ENCODE peak calls at places on chromosomes 2 and 18, in nine cellular contexts. K is adrenal gland, T is thyroid gland, P is breast epithelium, G is A549, E is prostate gland, Y is Peyer's patch, J is ovary, D is heart left ventricle. V is an unnamed sample.

GRCh38 chr2:85470850-85471800 is 52.6 kb downstream of the SH2D6 start:
- DNase-seq in K (no peak), T (peak; percentile 29), P (peak; percentile 37), G (peak; percentile 36), E (no peak), Y (peak; percentile 61), J (peak; percentile 38), D (no peak), V (peak; percentile 89)

GRCh38 chr2:118055512-118056164 is 32.6 kb upstream of the INSIG2 start:
- DNase-seq in K (no peak), T (no peak), P (no peak), G (no peak), E (no peak), Y (no peak), J (no peak), D (no peak), V (no peak)

GRCh38 chr18:76859474-76860339 is 37.4 kb downstream of the ZNF236 start:
- DNase-seq in K (no peak), T (no peak), P (no peak), G (no peak), E (no peak), Y (no peak), J (no peak), D (no peak), V (no peak)

GRCh38 chr18:57813245-57813644 is 10.1 kb upstream of the ATP8B1 start:
- DNase-seq in K (no peak), T (no peak), P (no peak), G (peak; percentile 44), E (no peak), Y (peak; percentile 5), J (no peak), D (no peak), V (no peak)

GRCh38 chr2:44168684-44169154 is at the start of gene PPM1B:
- DNase-seq in K (peak; percentile 100), T (peak; percentile 99), P (no peak), G (no peak), E (peak; percentile 99), Y (no peak), J (peak; percentile 99), D (peak; percentile 99), V (no peak)

GRCh38 chr2:157468931-157469708 is 25.2 kb upstream of the CYTIP start:
- DNase-seq in K (no peak), T (no peak), P (no peak), G (no peak), E (no peak), Y (peak; percentile 62), J (no peak), D (no peak), V (peak; percentile 34)

GRCh38 chr2:102241616-102242260 is 54.9 kb downstream of the IL1RL2 start:
- DNase-seq in K (no peak), T (no peak), P (no peak), G (no peak), E (no peak), Y (no peak), J (no peak), D (no peak), V (no peak)

GRCh38 chr2:237799060-237799428 is 465 bp downstream of the RBM44 start:
- DNase-seq in K (no peak), T (no peak), P (no peak), G (no peak), E (no peak), Y (no peak), J (no peak), D (no peak), V (no peak)

GRCh38 chr2:23380562-23381065 is 4.4 kb upstream of the KLHL29 start:
- DNase-seq in K (peak; percentile 41), T (no peak), P (no peak), G (no peak), E (no peak), Y (no peak), J (no peak), D (no peak), V (no peak)

GRCh38 chr2:100965596-100965995 is 36.5 kb upstream of the RPL31 start:
- DNase-seq in K (no peak), T (no peak), P (no peak), G (no peak), E (no peak), Y (no peak), J (no peak), D (no peak), V (no peak)

GRCh38 chr18:3525870-3526420 is 76.0 kb downstream of the TGIF1 start:
- DNase-seq in K (no peak), T (no peak), P (no peak), G (no peak), E (no peak), Y (peak; percentile 63), J (no peak), D (no peak), V (no peak)

GRCh38 chr2:157415632-157416101 is 28.2 kb downstream of the CYTIP start:
- DNase-seq in K (no peak), T (no peak), P (no peak), G (no peak), E (no peak), Y (no peak), J (no peak), D (no peak), V (no peak)

DNA sequence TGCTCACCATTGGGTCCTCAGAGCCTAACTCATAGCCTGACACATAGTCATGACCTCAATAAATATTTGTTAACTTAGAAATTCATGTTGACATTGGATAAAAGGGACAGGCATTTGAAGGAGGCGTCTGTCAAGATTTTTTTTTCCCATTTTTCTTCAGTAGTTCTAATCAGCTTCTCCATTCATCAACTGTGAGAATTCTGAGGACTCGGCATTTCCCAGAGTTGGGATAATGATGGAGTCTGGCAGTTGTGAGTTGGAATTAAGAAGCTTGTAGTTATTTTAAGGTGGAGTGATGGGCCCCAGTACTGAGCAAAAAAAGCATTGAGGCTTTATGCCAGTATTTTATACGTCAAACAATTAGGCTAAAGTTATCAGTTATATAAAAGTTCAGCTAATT is 4.6 kb downstream of the SPATS2L start:
- DNase-seq in K (no peak), T (no peak), P (no peak), G (no peak), E (no peak), Y (no peak), J (no peak), D (no peak), V (no peak)
- H3K4me1 ChIP-seq in K (no peaks in the 10 kb centered on the region), T (peaks cover 29% of the 10 kb centered on the region), P (no peaks in the 10 kb centered on the region), G (peaks cover 54% of the 10 kb centered on the region), E (peaks cover 11% of the 10 kb centered on the region), Y (no peaks in the 10 kb centered on the region), J (peaks cover 6% of the 10 kb centered on the region), D (peaks cover 68% of the 10 kb centered on the region), V (peaks cover 42% of the 10 kb centered on the region)

GRCh38 chr2:27363933-27364332 is 6.2 kb downstream of the EIF2B4 start:
- DNase-seq in K (no peak), T (no peak), P (no peak), G (no peak), E (no peak), Y (no peak), J (no peak), D (no peak), V (no peak)

DNA sequence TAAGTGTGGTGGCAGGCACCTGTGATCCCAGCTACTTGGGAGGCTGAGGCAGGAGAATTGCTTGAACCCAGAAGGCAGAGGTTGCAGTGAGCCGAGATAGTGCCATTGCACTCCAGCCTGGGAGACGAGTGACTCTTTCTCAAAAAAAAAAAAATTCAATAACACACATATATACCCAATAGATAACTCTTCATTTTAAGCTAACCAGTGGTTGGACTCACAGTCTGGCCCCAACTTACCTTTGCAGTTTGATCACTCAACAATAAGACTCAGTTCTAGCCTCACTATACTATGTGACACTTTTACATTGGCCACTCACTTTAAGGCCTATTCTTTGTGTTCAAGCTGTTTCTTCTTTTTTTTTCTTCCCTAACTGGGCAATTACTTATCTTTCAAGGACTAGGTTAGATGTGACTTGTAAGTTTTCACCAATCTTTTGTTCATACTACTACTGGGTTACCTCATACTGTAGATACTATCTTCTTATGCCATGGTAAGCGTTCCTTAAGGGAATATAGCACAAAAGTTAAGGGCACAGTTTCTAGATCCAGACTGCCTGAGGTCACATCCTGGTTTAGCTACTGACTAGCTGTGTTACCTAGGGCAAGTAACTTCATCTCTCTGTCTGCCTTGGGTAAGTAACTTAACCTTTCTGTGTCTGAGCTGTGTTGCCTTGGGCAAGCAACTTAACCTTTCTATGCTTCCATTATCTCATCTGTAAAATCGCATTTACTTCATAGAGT is 6.3 kb upstream of the GTF3C2 start:
- DNase-seq in K (no peak), T (no peak), P (no peak), G (no peak), E (no peak), Y (no peak), J (no peak), D (no peak), V (no peak)
- TF ChIP-seq POLR2A in K (no peak), T (no peak), P (no peak), G (no peak), E (no peak), Y (no peak), J (no peak), D (no peak), V (no peak)

DNA sequence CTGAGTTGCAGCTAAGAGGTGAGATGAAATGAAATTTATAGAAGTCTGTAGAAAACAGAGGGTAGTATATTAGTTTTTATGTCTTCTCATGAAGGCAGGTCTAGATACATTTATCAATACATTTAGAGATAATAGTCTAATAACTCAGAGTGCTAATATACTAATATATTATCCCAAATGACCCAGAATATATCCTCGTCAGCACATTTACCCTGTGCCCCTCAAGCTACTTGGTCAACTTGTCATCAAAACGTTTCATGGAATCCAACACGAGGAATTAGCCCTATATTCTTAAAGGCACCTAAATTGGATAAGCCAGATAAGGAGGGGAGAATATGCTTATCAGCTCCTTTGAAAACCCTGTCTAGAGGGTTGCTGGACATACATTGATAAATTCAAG is 415.1 kb upstream of the LRRTM1 start:
- DNase-seq in K (no peak), T (no peak), P (no peak), G (no peak), E (no peak), Y (no peak), J (no peak), D (no peak), V (no peak)
- H3K9me3 ChIP-seq in K (no peaks in the 10 kb centered on the region), T (no peaks in the 10 kb centered on the region), P (no peaks in the 10 kb centered on the region), G (peaks cover 10% of the 10 kb centered on the region), E (no peaks in the 10 kb centered on the region), Y (no peaks in the 10 kb centered on the region), J (no peaks in the 10 kb centered on the region), D (peaks cover 5% of the 10 kb centered on the region), V (no peaks in the 10 kb centered on the region)

DNA sequence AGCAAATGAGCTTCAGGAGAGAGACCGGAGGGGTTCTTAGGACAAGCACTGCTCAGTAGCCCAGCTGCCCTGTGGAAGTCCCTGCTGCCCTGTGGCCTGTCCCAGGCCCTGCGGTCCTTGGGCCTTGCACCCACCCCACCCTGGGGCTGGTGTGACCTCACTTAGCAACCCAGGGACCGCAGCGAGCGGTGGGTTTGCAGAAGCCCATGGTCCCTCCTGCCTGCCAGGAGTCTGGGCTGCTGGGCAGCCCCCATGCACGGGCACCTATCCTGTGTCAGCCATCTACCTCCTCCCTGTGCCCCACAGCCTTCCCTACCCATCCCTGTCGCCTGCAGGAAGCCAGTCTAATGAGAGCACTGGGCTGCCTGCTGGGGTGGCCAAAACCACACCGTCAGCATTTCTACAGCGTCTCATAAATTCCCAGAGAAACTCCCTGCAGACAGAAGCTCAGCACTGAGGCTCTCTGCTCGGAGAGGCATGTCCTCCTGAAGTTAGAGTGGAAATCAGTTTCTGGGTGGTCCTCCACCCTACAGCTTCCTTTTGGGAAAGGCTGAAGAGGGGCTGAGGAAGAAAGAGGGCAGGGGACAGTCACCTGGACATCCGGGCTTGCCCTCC is 231.1 kb upstream of the HS6ST1 start:
- DNase-seq in K (no peak), T (no peak), P (no peak), G (no peak), E (no peak), Y (peak; percentile 32), J (no peak), D (no peak), V (no peak)
- H3K4me1 ChIP-seq in K (no peaks in the 10 kb centered on the region), T (peaks cover 3% of the 10 kb centered on the region), P (no peaks in the 10 kb centered on the region), G (no peaks in the 10 kb centered on the region), E (no peaks in the 10 kb centered on the region), Y (no peaks in the 10 kb centered on the region), J (no peaks in the 10 kb centered on the region), D (peaks cover 6% of the 10 kb centered on the region), V (no peaks in the 10 kb centered on the region)

GRCh38 chr2:167750675-167751074 is 496.7 kb downstream of the STK39 start:
- DNase-seq in K (no peak), T (no peak), P (no peak), G (no peak), E (no peak), Y (no peak), J (no peak), D (no peak), V (no peak)
- TF ChIP-seq POLR2A in K (no peak), T (no peak), P (no peak), G (no peak), E (no peak), Y (no peak), J (no peak), D (no peak), V (no peak)